ENCODE peak calls at places on chromosomes 5 and 9, in ten cellular contexts. G is body of pancreas; R is cardiac fibroblast; H is type B pancreatic cell; C is GM12865; W is astrocyte of the spinal cord; B is AG04449; D is GM13976; J is CD4-positive, alpha-beta T cell; U is lower leg skin. F is an unnamed sample.

GRCh38 chr9:70600479-70600878 is 186.0 kb upstream of the KLF9 start:
- DNase-seq in G (peak), R (peak), H (no peak), C (no peak), W (peak), B (no peak), D (no peak), J (no peak), U (no peak), F (no peak)

GRCh38 chr5:170638051-170638450 is 134.2 kb downstream of the KCNIP1 start:
- DNase-seq in G (no peak), R (no peak), H (no peak), C (no peak), W (no peak), B (no peak), D (no peak), J (no peak), U (peak), F (no peak)

GRCh38 chr5:68220260-68220659 is 4.7 kb downstream of the PIK3R1 start:
- DNase-seq in G (no peak), R (no peak), H (no peak), C (no peak), W (no peak), B (no peak), D (no peak), J (no peak), U (no peak), F (no peak)

GRCh38 chr5:180596115-180596667 is 4.9 kb upstream of the SCGB3A1 start:
- DNase-seq in G (no peak), R (no peak), H (no peak), C (no peak), W (no peak), B (no peak), D (no peak), J (no peak), U (peak), F (no peak)

GRCh38 chr5:139708877-139709586 is 60.9 kb downstream of the CXXC5 start:
- DNase-seq in G (peak), R (peak), H (peak), C (no peak), W (peak), B (no peak), D (peak), J (no peak), U (no peak), F (no peak)

GRCh38 chr5:76292923-76293322 is 110.2 kb upstream of the IQGAP2 start:
- DNase-seq in G (peak), R (no peak), H (no peak), C (peak), W (no peak), B (no peak), D (no peak), J (no peak), U (no peak), F (no peak)

GRCh38 chr5:176788091-176788490 is 22.3 kb upstream of the UNC5A start:
- DNase-seq in G (no peak), R (no peak), H (no peak), C (no peak), W (no peak), B (no peak), D (no peak), J (no peak), U (no peak), F (no peak)

GRCh38 chr9:120436937-120437592 is 142.9 kb downstream of the CDK5RAP2 start:
- DNase-seq in G (peak), R (no peak), H (no peak), C (peak), W (no peak), B (no peak), D (no peak), J (no peak), U (no peak), F (no peak)

GRCh38 chr9:129183495-129184308 is 5.6 kb upstream of the IER5L start:
- DNase-seq in G (no peak), R (no peak), H (no peak), C (peak), W (no peak), B (no peak), D (no peak), J (no peak), U (no peak), F (no peak)

GRCh38 chr9:136089697-136090045 is 5.4 kb downstream of the NACC2 start:
- DNase-seq in G (no peak), R (peak), H (no peak), C (peak), W (peak), B (no peak), D (no peak), J (no peak), U (no peak), F (no peak)

GRCh38 chr9:69605406-69605805 is 66.8 kb downstream of the APBA1 start:
- DNase-seq in G (no peak), R (no peak), H (no peak), C (no peak), W (no peak), B (no peak), D (no peak), J (no peak), U (no peak), F (no peak)

GRCh38 chr9:89993678-89994630 is 389.1 kb downstream of the GADD45G start:
- DNase-seq in G (peak), R (no peak), H (no peak), C (no peak), W (no peak), B (no peak), D (no peak), J (no peak), U (peak), F (no peak)

GRCh38 chr9:132197315-132197714 is 35.5 kb downstream of the NTNG2 start:
- DNase-seq in G (no peak), R (no peak), H (no peak), C (no peak), W (no peak), B (no peak), D (no peak), J (no peak), U (no peak), F (no peak)

GRCh38 chr5:119017999-119018398 is 29.7 kb upstream of the DTWD2 start:
- DNase-seq in G (no peak), R (peak), H (no peak), C (no peak), W (no peak), B (no peak), D (no peak), J (no peak), U (no peak), F (no peak)

GRCh38 chr5:81286059-81286617 is 15.2 kb upstream of the ZCCHC9 start:
- DNase-seq in G (no peak), R (no peak), H (no peak), C (no peak), W (no peak), B (no peak), D (no peak), J (no peak), U (no peak), F (no peak)

GRCh38 chr9:129400971-129401622 is 219.8 kb downstream of the C9orf50 start:
- DNase-seq in G (no peak), R (no peak), H (no peak), C (no peak), W (no peak), B (no peak), D (no peak), J (no peak), U (no peak), F (no peak)

GRCh38 chr5:80745490-80745889 is 90.7 kb upstream of the DHFR start:
- DNase-seq in G (no peak), R (peak), H (no peak), C (no peak), W (peak), B (no peak), D (no peak), J (no peak), U (no peak), F (no peak)

GRCh38 chr5:43121565-43122484 is 1.1 kb downstream of the ZNF131 start:
- DNase-seq in G (peak), R (peak), H (no peak), C (peak), W (peak), B (no peak), D (peak), J (no peak), U (no peak), F (no peak)

GRCh38 chr5:11273180-11273882 is 512.3 kb upstream of the DAP start:
- DNase-seq in G (no peak), R (no peak), H (no peak), C (no peak), W (peak), B (no peak), D (no peak), J (no peak), U (no peak), F (no peak)

GRCh38 chr5:115873392-115873791 is 31.7 kb downstream of the AP3S1 start:
- DNase-seq in G (no peak), R (peak), H (no peak), C (no peak), W (peak), B (no peak), D (no peak), J (no peak), U (no peak), F (no peak)

GRCh38 chr9:78365979-78366697 is 69.2 kb downstream of the PSAT1 start:
- DNase-seq in G (no peak), R (peak), H (no peak), C (no peak), W (peak), B (no peak), D (no peak), J (no peak), U (no peak), F (no peak)

GRCh38 chr5:84275609-84276008 is 109.1 kb downstream of the EDIL3 start:
- DNase-seq in G (no peak), R (no peak), H (no peak), C (no peak), W (no peak), B (no peak), D (no peak), J (no peak), U (no peak), F (no peak)

GRCh38 chr9:133803028-133803585 is 65.0 kb upstream of the SARDH start:
- DNase-seq in G (no peak), R (no peak), H (no peak), C (no peak), W (peak), B (no peak), D (no peak), J (no peak), U (no peak), F (no peak)

GRCh38 chr9:132946216-132946615 is 1.8 kb upstream of the TSC1 start:
- DNase-seq in G (no peak), R (no peak), H (no peak), C (no peak), W (no peak), B (no peak), D (no peak), J (no peak), U (no peak), F (no peak)

GRCh38 chr5:3139596-3139995 is 388.1 kb upstream of the IRX2 start:
- DNase-seq in G (no peak), R (no peak), H (no peak), C (no peak), W (peak), B (no peak), D (no peak), J (no peak), U (no peak), F (no peak)

GRCh38 chr9:10248890-10249289 is 363.9 kb downstream of the PTPRD start:
- DNase-seq in G (no peak), R (no peak), H (no peak), C (no peak), W (no peak), B (no peak), D (no peak), J (no peak), U (no peak), F (no peak)

GRCh38 chr9:136047076-136047774 is 47.9 kb downstream of the NACC2 start:
- DNase-seq in G (no peak), R (no peak), H (peak), C (no peak), W (no peak), B (no peak), D (no peak), J (no peak), U (no peak), F (no peak)

GRCh38 chr5:134995850-134996402 is 28.2 kb downstream of the CATSPER3 start:
- DNase-seq in G (no peak), R (no peak), H (no peak), C (no peak), W (no peak), B (no peak), D (no peak), J (no peak), U (no peak), F (no peak)

GRCh38 chr5:131630963-131631350 is 4.1 kb downstream of the RAPGEF6 start:
- DNase-seq in G (no peak), R (no peak), H (no peak), C (no peak), W (no peak), B (no peak), D (no peak), J (no peak), U (no peak), F (no peak)

DNA sequence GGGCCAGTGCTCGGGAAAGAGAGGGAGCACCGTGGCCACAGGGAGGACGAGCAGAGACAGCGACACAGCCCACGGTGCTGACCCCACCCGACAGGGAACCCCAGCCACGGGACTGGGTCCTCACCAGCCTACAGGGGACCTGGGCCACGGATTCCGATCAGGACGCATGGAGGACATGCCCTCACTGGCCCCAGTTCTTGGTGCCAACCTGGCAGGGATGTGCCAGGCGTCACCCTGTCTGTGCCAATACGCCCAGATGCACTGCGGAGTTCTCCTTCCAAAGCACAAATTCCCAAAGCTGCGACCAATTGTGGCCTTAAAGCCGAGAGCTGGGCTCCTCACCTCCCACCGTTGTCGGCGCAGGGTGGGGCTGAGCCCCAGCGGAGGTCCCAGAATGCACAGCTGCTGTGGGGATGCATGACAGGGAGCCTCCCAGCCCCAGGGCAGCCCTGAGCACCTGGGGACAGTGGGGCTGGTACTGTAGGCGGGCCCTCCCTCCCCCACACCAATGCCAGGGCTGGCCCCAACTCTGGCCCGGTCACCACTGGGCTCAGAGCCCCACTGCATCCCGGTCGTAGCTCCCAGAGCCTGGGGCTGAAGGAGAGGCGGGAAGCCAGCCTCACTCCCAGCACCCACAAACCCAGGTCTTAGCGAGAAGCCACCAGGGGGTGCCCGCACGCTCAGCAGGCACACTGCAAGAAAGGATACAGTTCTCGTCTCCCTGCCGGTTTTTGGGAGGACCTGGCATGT is 44.2 kb downstream of the NKD2 start:
- DNase-seq in G (no peak), R (no peak), H (no peak), C (no peak), W (no peak), B (no peak), D (no peak), J (no peak), U (no peak), F (no peak)
- TF ChIP-seq CTCF in G (no peak), R (no peak), H (no peak), C (no peak), W (no peak), B (peak), D (no peak), J (no peak), U (no peak), F (no peak)

DNA sequence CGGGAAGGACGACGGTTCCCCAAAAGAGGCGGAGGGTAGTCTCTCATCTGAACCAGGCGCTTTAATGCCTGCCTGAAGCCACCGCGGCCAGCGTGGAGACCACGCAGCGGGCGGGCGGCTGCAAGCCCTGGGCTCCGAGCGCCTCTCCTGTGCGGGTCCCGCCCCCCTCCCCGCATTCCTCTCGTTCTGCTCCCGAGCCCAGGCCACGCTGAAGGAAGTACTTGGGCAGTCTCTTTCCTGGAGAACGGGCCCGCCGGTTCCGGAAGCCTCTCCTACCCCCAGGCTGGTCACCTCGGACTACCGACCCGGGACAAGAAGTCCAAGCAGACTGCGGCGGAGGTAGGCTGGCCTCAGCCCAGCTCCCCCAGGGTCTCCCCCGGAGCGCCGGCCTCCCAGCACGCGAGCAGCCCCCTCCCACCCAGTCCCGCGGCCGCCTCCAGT is 555 bp downstream of the PPIC start:
- DNase-seq in G (peak), R (peak), H (no peak), C (peak), W (peak), B (no peak), D (peak), J (no peak), U (peak), F (peak)
- TF ChIP-seq CTCF in G (no peak), R (no peak), H (no peak), C (no peak), W (no peak), B (no peak), D (no peak), J (no peak), U (no peak), F (no peak)

GRCh38 chr5:149426931-149427330 is 47.8 kb upstream of the IL17B start:
- DNase-seq in G (no peak), R (peak), H (no peak), C (no peak), W (no peak), B (no peak), D (no peak), J (no peak), U (no peak), F (no peak)

GRCh38 chr5:149424371-149425315 is 45.6 kb upstream of the IL17B start:
- DNase-seq in G (no peak), R (no peak), H (no peak), C (no peak), W (no peak), B (no peak), D (no peak), J (no peak), U (no peak), F (no peak)

GRCh38 chr5:149423287-149424268 is 44.5 kb upstream of the IL17B start:
- DNase-seq in G (no peak), R (peak), H (no peak), C (no peak), W (peak), B (no peak), D (no peak), J (no peak), U (no peak), F (no peak)

GRCh38 chr5:149427374-149427773 is 48.3 kb upstream of the IL17B start:
- DNase-seq in G (no peak), R (no peak), H (no peak), C (no peak), W (no peak), B (no peak), D (no peak), J (no peak), U (no peak), F (no peak)

DNA sequence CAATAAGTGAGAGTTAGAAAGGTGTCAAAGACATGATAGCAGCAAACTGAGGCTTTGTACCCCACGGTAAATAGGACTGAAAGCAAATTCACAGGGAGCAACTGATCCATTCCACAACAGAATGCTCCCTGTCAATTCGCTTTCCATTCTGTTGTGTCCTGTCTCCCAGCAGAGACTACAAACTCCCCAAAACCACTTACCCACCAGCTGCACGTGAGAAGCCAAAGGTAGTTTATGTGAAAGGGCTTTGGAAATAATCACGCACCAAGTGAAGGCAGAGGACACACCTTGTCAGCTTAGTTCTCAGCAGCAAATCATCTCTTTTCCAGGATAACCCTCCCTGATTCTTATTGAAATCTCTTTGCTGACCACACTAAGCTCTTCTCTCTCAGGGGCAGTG is 46.6 kb upstream of the IL17B start:
- DNase-seq in G (no peak), R (no peak), H (no peak), C (no peak), W (no peak), B (no peak), D (no peak), J (no peak), U (no peak), F (no peak)
- TF ChIP-seq CTCF in G (no peak), R (no peak), H (no peak), C (no peak), W (no peak), B (no peak), D (no peak), J (no peak), U (no peak), F (no peak)

DNA sequence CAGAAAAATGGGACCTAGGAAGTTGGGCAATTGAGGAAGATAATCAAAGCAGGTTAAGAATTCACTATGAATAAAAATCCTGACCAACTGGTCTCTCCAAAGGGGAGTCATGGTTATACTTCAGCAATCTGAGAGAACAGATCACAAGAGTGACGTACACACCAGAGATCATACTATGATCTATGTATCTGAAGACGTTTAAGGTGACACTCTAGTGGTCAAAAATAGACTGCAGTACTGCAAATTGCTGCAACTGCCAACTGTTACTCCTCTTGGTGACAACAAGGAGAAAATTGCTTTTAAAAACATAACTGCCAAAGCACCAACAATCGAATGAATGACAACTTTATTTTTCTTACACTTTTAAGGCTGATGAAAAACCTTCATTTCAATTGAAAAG is 4.9 kb downstream of the AK6 start:
- DNase-seq in G (no peak), R (peak), H (no peak), C (peak), W (peak), B (no peak), D (peak), J (no peak), U (no peak), F (no peak)
- TF ChIP-seq CTCF in G (no peak), R (peak), H (peak), C (peak), W (peak), B (peak), D (peak), J (no peak), U (no peak), F (no peak)

GRCh38 chr9:98859941-98860340 is 52.5 kb downstream of the GALNT12 start:
- DNase-seq in G (no peak), R (no peak), H (no peak), C (no peak), W (no peak), B (no peak), D (no peak), J (no peak), U (no peak), F (no peak)

GRCh38 chr9:98861881-98862501 is 54.5 kb downstream of the GALNT12 start:
- DNase-seq in G (peak), R (peak), H (no peak), C (peak), W (peak), B (peak), D (no peak), J (no peak), U (peak), F (no peak)

GRCh38 chr9:98862936-98863335 is 55.5 kb downstream of the GALNT12 start:
- DNase-seq in G (no peak), R (no peak), H (no peak), C (no peak), W (no peak), B (no peak), D (no peak), J (no peak), U (peak), F (no peak)

GRCh38 chr9:98864257-98865180 is 57.0 kb downstream of the GALNT12 start:
- DNase-seq in G (peak), R (peak), H (no peak), C (no peak), W (no peak), B (peak), D (no peak), J (no peak), U (peak), F (no peak)

DNA sequence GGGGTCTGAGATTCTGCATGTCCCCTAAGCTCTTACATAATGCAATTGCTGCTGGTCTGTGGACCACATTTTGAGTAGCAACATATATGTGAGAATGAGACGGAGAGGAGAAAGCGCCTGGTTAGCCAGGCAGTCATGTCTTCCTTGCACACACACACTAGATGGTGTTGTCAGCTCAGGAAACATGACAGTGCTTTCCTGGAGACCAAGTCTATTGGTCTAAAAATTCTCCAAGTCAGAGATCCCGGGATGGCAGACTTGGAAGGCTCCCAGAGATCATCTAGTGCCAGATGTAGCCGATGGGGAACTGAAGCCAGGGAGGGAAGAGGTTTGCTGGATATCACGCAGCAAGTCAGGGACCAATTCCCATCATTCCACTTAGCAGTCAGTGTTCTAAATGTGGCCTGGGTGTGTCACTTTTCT is 53.4 kb downstream of the GALNT12 start:
- DNase-seq in G (peak), R (peak), H (no peak), C (peak), W (peak), B (peak), D (no peak), J (no peak), U (peak), F (no peak)
- TF ChIP-seq CTCF in G (no peak), R (peak), H (peak), C (no peak), W (peak), B (peak), D (no peak), J (no peak), U (no peak), F (no peak)